ENCODE peak calls at places on chromosomes 12 and 14, in five cellular contexts. X is SK-N-SH, H is K562, A is HepG2, Q is GM12878. S is an unnamed sample.
A peak's percentile ranks its signal among the peaks of the same experiment; 100 is the strongest.

GRCh38 chr12:112386726-112387125 is 4.5 kb upstream of the HECTD4 start:
- DNase-seq in A (peak; percentile 31), Q (no peak), X (no peak), H (peak; percentile 71), S (peak; percentile 80)

GRCh38 chr12:3700861-3701260 is 52.0 kb downstream of the CRACR2A start:
- DNase-seq in H (no peak), X (no peak), A (no peak), Q (no peak), S (no peak)

GRCh38 chr12:24890048-24890447 is 58.9 kb downstream of the BCAT1 start:
- DNase-seq in Q (no peak), X (no peak), A (no peak), H (no peak), S (no peak)

GRCh38 chr14:21070083-21070609 is at the start of gene ARHGEF40:
- DNase-seq in H (peak; percentile 64), A (no peak), Q (no peak), X (peak; percentile 87), S (no peak)

GRCh38 chr12:125070117-125070516 is 4.9 kb downstream of the AACS start:
- DNase-seq in Q (no peak), H (no peak), A (peak; percentile 23), X (peak; percentile 52), S (no peak)

GRCh38 chr14:57391609-57392195 is 1.3 kb downstream of the NAA30 start:
- DNase-seq in X (peak; percentile 21), H (peak; percentile 7), Q (no peak), A (no peak), S (no peak)

GRCh38 chr14:105861985-105862465 is 335.6 kb downstream of the TMEM121 start:
- DNase-seq in X (no peak), H (no peak), A (no peak), Q (peak; percentile 88), S (no peak)

GRCh38 chr12:121829250-121829918 is 25.6 kb downstream of the SETD1B start:
- DNase-seq in A (no peak), Q (no peak), X (no peak), H (no peak), S (no peak)

GRCh38 chr14:74501135-74501614 is 7.6 kb downstream of the ISCA2 start:
- DNase-seq in H (peak; percentile 37), A (peak; percentile 52), Q (no peak), X (peak; percentile 87), S (no peak)

GRCh38 chr14:32593290-32593942 is 264.3 kb downstream of the AKAP6 start:
- DNase-seq in H (no peak), A (no peak), X (no peak), Q (no peak), S (no peak)

GRCh38 chr14:30332374-30332773 is 226.6 kb upstream of the G2E3 start:
- DNase-seq in Q (no peak), H (no peak), A (no peak), X (no peak), S (no peak)

GRCh38 chr12:113259499-113259953 is 38.3 kb downstream of the TPCN1 start:
- DNase-seq in A (peak; percentile 78), H (no peak), Q (no peak), X (peak; percentile 87), S (no peak)

GRCh38 chr12:87376722-87377121 is 652.5 kb downstream of the C12orf50 start:
- DNase-seq in Q (no peak), H (no peak), A (no peak), X (no peak), S (no peak)

GRCh38 chr14:80628547-80628946 is 313.0 kb downstream of the CEP128 start:
- DNase-seq in A (peak; percentile 13), H (no peak), Q (no peak), X (no peak), S (no peak)

GRCh38 chr12:52879394-52880351 is 25.2 kb downstream of the KRT8 start:
- DNase-seq in X (peak; percentile 88), Q (no peak), A (peak; percentile 83), H (peak; percentile 88), S (peak; percentile 49)

DNA sequence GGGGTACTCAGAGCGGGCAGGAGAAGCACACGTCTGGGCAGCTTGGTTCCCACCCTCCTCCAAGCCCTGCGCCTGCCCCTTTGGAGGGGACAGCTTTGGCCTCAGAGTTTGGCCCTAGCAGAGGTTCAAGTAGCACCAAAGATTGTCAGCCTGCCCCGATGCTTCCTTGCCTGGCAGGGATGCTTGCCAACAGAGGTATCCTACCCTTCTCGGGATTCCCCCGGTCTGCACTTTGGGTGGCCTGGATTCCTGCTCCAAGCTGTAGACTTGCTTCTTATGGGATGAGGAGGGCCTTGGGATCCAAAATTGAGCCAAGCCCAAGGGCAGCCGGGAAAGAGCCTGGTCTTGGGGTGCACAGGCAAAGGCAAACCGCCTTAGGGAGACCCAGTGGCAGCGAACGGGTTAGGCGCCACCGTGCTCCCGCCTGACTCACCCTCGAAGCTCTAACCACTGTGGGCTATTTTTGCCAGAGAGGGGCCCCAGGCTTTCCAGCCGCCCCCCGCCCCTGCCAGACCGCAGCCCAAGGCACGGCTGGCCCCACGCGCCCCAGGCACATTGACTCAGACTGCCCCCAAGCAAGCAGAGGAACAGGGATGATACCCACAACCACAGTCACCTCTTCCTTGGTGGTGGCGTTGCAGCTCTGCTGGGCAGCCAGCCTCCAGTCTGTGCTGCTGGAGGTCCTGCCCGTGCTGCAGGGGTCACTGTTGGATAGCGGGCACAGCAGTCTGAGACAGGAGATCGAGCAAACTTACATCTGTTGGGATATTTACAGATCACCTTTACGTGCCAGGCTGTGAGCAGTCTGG is 882 bp upstream of the WNT10B start:
- DNase-seq in A (no peak), H (no peak), X (peak; percentile 38), Q (no peak), S (peak; percentile 78)
- TF ChIP-seq REST in A (no peak), H (no peak), X (no peak), Q (no peak), S (no peak)

DNA sequence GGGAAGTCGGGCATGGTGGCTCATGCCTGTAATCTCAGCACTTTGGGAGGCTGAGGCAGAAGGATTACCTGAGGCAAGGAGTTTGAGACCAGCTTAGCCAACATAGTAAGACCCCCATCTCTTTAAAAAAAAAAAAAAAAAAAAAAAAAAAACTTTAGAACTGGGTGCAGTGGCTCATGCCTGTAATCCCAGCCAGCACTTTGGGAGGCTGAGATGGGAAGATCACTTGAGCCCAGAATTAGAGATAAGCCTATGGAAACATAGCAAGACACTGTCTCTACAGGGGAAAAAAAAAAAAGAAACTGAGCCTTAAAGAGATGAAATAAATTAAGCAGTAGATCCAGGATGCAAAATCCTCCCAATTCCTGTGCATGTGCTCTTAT is 1.7 kb upstream of the PA2G4 start:
- DNase-seq in X (no peak), A (no peak), Q (no peak), H (no peak), S (no peak)
- H3K4me3 ChIP-seq in X (no peak overlapping the region), A (no peak overlapping the region), Q (no peak overlapping the region), H (no peak overlapping the region), S (no peak overlapping the region)

GRCh38 chr12:97394657-97395056 is 67.9 kb upstream of the RMST start:
- DNase-seq in H (no peak), A (no peak), X (no peak), Q (no peak), S (no peak)

GRCh38 chr12:97396989-97397388 is 65.6 kb upstream of the RMST start:
- DNase-seq in H (no peak), Q (no peak), A (no peak), X (no peak), S (no peak)
- TF ChIP-seq GABPA in H (no peak), Q (no peak), A (no peak), X (no peak), S (no peak)

GRCh38 chr14:22600027-22600426 is 1.9 kb downstream of the ABHD4 start:
- DNase-seq in A (no peak), H (no peak), Q (no peak), X (no peak), S (no peak)

GRCh38 chr14:22601456-22601855 is 3.4 kb downstream of the ABHD4 start:
- DNase-seq in H (no peak), A (no peak), X (no peak), Q (no peak), S (no peak)

GRCh38 chr14:22599349-22599748 is 1.2 kb downstream of the ABHD4 start:
- DNase-seq in X (no peak), H (no peak), A (no peak), Q (no peak), S (no peak)

GRCh38 chr14:22602011-22602410 is 3.9 kb downstream of the ABHD4 start:
- DNase-seq in X (no peak), H (no peak), Q (no peak), A (no peak), S (no peak)

DNA sequence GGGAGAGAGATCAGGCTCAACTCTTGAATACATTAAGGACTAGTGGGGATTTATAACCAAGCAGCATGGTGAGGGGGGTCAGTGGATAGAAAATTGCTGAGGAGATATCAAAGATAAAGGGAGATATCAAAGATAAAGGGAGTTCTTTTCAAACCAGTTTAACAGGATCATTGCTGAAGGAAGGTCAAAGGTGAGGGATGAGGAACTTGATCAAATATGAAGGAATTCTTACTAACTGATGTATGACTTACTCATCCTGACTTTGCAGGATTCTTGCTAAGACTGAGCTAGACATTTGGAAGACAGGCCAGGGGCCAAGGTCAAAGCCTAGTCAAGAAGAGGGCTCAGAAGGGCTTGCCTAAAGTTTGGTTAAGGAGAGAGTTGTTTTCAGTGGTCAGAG is 4.8 kb downstream of the ABHD4 start:
- DNase-seq in A (no peak), H (no peak), X (no peak), Q (no peak), S (no peak)
- TF ChIP-seq REST in A (no peak), H (no peak), X (no peak), Q (no peak), S (no peak)

DNA sequence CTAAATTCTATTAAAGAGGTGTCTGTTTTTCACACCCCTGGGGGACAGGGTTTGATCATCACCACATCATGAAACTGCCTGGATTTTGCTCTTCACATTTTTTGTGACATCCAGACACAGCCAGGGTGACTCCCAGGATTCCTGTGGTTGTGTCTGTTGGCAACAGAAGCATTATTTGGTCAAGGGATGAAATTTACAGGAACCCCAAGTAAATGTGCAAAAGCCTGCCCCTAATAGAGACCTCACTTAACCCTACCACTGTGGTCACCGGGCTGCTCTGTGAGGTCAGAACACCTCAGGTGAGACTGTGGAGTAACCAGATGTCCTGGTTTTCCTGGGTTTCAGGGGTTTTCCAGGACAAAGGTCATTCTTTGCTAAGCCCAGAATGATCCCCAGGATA is 103.8 kb downstream of the DAD1 start:
- DNase-seq in A (no peak), H (no peak), Q (no peak), X (no peak), S (no peak)
- H3K4me3 ChIP-seq in A (no peak overlapping the region), H (no peak overlapping the region), Q (no peak overlapping the region), X (no peak overlapping the region), S (no peak overlapping the region)

DNA sequence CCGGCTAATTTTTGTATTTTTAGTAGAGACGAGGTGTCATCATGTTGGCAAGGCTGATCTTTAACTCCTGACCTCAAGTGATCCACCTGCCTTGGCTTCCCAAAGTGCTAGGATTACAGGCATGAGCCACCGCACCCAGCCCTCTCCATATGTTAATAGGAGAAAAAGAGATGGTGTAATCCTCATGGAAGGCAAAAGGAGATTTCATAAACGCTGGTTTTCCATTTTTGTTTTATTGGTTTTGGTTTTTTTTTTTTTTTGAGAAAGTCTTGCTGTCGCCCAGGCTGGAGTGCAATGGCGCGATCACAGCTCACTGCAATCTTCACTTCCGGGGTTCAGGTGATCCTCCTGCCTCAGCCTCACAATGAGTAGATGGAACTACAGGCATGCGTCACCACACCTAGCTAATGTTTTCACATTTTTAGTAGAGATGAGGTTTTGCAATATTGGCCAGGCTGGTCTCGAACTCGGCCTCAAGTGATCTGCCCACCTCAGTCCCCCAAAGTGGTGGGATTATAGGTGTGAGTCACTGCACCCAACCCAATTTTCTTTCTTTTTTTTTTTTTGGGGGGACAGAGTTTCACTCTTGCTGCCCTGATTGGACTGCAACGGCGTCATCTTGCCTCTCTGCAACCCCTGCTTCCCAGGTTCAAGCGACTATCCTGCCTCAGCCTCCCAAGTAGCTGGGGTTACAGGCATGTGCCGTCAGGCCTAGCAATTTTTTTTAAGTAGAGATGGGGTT is 8.1 kb downstream of the PTGES3 start:
- DNase-seq in A (no peak), Q (no peak), H (no peak), X (no peak), S (no peak)
- TF ChIP-seq GABPA in A (no peak), Q (no peak), H (no peak), X (no peak), S (no peak)

S was measured in HL-60.